ENCODE peak calls at places on chromosomes 12 and 14, in five cellular contexts. L is right lobe of liver; W is ascending aorta; I is stomach; T is CD8-positive, alpha-beta memory T cell. X is an unnamed sample.

GRCh38 chr14:75875958-75876357 is 105.8 kb downstream of the TGFB3 start:
- DNase-seq in L (no peak), W (no peak), I (no peak), T (no peak), X (no peak)

GRCh38 chr14:80390911-80391310 is 179.6 kb upstream of the DIO2 start:
- DNase-seq in L (no peak), W (no peak), I (no peak), T (no peak), X (no peak)

GRCh38 chr12:51262758-51263177 is 7.4 kb downstream of the SMAGP start:
- DNase-seq in L (peak; percentile 37), W (no peak), I (peak; percentile 78), T (no peak), X (peak; percentile 56)

GRCh38 chr12:60415361-60415760 is 819.5 kb downstream of the SLC16A7 start:
- DNase-seq in L (no peak), W (no peak), I (no peak), T (no peak), X (no peak)

GRCh38 chr12:52631676-52632459 is 13.5 kb upstream of the KRT73 start:
- DNase-seq in L (no peak), W (no peak), I (no peak), T (no peak), X (no peak)

GRCh38 chr14:87690076-87690661 is 302.8 kb downstream of the GALC start:
- DNase-seq in L (no peak), W (no peak), I (no peak), T (no peak), X (no peak)

GRCh38 chr12:50734409-50735263 is 29.3 kb upstream of the ATF1 start:
- DNase-seq in L (no peak), W (no peak), I (no peak), T (no peak), X (no peak)

GRCh38 chr12:106287364-106287763 is 15.2 kb upstream of the TCP11L2 start:
- DNase-seq in L (no peak), W (no peak), I (no peak), T (no peak), X (no peak)

GRCh38 chr14:92902726-92903125 is 20.2 kb upstream of the CHGA start:
- DNase-seq in L (no peak), W (no peak), I (no peak), T (no peak), X (no peak)

GRCh38 chr14:101177301-101178055 is 274.0 kb upstream of the RTL1 start:
- DNase-seq in L (no peak), W (no peak), I (no peak), T (no peak), X (no peak)

GRCh38 chr12:113322353-113322752 is 12.6 kb downstream of the SLC8B1 start:
- DNase-seq in L (no peak), W (no peak), I (no peak), T (no peak), X (no peak)

GRCh38 chr14:76844223-76844622 is 18.0 kb downstream of the LRRC74A start:
- DNase-seq in L (peak; percentile 69), W (peak; percentile 49), I (peak; percentile 32), T (peak; percentile 14), X (peak; percentile 63)

GRCh38 chr14:45249847-45250575 is 3.0 kb downstream of the MIS18BP1 start:
- DNase-seq in L (no peak), W (no peak), I (no peak), T (no peak), X (no peak)

GRCh38 chr12:19301688-19302640 is 137.3 kb upstream of the AEBP2 start:
- DNase-seq in L (no peak), W (no peak), I (no peak), T (no peak), X (no peak)

GRCh38 chr12:69844416-69844815 is 19.4 kb downstream of the MYRFL start:
- DNase-seq in L (no peak), W (no peak), I (no peak), T (no peak), X (no peak)

GRCh38 chr12:81257952-81258551 is 180.2 kb downstream of the ACSS3 start:
- DNase-seq in L (no peak), W (no peak), I (no peak), T (no peak), X (no peak)

GRCh38 chr14:29892327-29892726 is 35.3 kb downstream of the PRKD1 start:
- DNase-seq in L (no peak), W (no peak), I (no peak), T (no peak), X (no peak)

GRCh38 chr12:129535351-129535750 is 368.5 kb downstream of the TMEM132D start:
- DNase-seq in L (no peak), W (no peak), I (no peak), T (no peak), X (no peak)

GRCh38 chr14:100159107-100159864 is at the start of gene DEGS2:
- DNase-seq in L (peak; percentile 60), W (no peak), I (peak; percentile 85), T (peak; percentile 45), X (no peak)

GRCh38 chr12:1843641-1844005 is 23.3 kb downstream of the LRTM2 start:
- DNase-seq in L (no peak), W (no peak), I (no peak), T (no peak), X (no peak)

DNA sequence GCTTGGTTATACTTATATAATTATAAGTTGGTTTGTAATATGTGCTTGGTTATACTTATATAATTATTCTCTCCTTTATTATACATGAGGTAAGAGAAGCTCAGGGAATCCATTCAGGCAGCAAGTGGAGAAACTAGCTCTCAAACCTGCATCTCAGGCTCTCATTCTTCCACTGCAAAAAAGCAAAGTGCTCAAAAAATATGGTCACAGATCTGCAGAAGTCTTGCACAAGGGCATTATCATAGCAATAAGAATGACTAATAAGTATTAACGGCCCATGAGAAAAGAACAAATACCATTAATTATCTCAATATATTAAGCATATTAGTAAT is 476 bp upstream of the TRAFD1 start:
- DNase-seq in L (no peak), W (no peak), I (no peak), T (no peak), X (no peak)
- H3K4me1 ChIP-seq in L (peaks cover 20% of the 10 kb centered on the region), W (peaks cover 15% of the 10 kb centered on the region), I (peaks cover 38% of the 10 kb centered on the region), T (peaks cover 42% of the 10 kb centered on the region), X (peaks cover 25% of the 10 kb centered on the region)

GRCh38 chr12:54414191-54414525 is 4.9 kb downstream of the ITGA5 start:
- DNase-seq in L (no peak), W (no peak), I (no peak), T (no peak), X (no peak)
- H3K4me1 ChIP-seq in L (peaks cover 49% of the 10 kb centered on the region), W (peaks cover 24% of the 10 kb centered on the region), I (peaks cover 55% of the 10 kb centered on the region), T (peaks cover 77% of the 10 kb centered on the region), X (peaks cover 64% of the 10 kb centered on the region)

GRCh38 chr12:11869901-11870300 is 200.8 kb upstream of the BCL2L14 start:
- DNase-seq in L (no peak), W (no peak), I (no peak), T (no peak), X (no peak)
- H3K4me1 ChIP-seq in L (no peaks in the 10 kb centered on the region), W (no peaks in the 10 kb centered on the region), I (no peaks in the 10 kb centered on the region), T (no peaks in the 10 kb centered on the region), X (no peaks in the 10 kb centered on the region)

DNA sequence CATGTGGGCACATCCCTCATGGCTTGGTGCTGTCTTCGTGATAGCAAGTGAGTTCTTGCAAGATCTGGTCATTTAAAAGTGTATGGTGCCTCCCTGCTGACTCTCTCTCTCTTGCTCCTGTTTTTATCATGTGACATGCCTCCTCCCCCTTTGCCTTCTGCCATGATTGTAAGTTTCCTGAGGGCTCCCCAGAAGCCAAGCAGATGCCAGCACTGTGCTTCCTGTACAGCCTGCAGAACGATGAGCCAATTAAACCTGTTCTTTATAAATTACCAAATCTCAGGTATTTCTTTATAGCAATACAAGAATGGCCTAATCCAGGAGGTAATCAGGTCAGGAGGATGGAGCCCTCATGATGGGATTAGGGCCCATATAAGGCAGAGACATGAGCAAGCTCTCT is 116.3 kb downstream of the DPF3 start:
- DNase-seq in L (no peak), W (no peak), I (no peak), T (no peak), X (no peak)
- H3K4me1 ChIP-seq in L (peaks cover 14% of the 10 kb centered on the region), W (no peaks in the 10 kb centered on the region), I (no peaks in the 10 kb centered on the region), T (no peaks in the 10 kb centered on the region), X (peaks cover 65% of the 10 kb centered on the region)

GRCh38 chr12:55720894-55721444 is 776 bp downstream of the RDH5 start:
- DNase-seq in L (peak; percentile 77), W (peak; percentile 83), I (peak; percentile 85), T (no peak), X (peak; percentile 96)

GRCh38 chr12:55722948-55723347 is 2.8 kb downstream of the RDH5 start:
- DNase-seq in L (no peak), W (no peak), I (no peak), T (no peak), X (peak; percentile 59)

GRCh38 chr12:55723516-55724225 is 3.5 kb downstream of the RDH5 start:
- DNase-seq in L (no peak), W (no peak), I (no peak), T (no peak), X (peak; percentile 16)

GRCh38 chr12:55720071-55720564 is at the start of gene RDH5:
- DNase-seq in L (peak; percentile 76), W (peak; percentile 67), I (peak; percentile 87), T (no peak), X (peak; percentile 93)

GRCh38 chr12:55721601-55722213 is 1.5 kb downstream of the RDH5 start:
- DNase-seq in L (no peak), W (no peak), I (no peak), T (no peak), X (peak; percentile 40)
- H3K4me1 ChIP-seq in L (peaks cover 20% of the 10 kb centered on the region), W (peaks cover 42% of the 10 kb centered on the region), I (peaks cover 90% of the 10 kb centered on the region), T (peaks cover 21% of the 10 kb centered on the region), X (peaks cover 95% of the 10 kb centered on the region)